ENCODE peak calls at places on chromosome 7, in seven cellular contexts. G is AG10803; Z is GM06990; D is germinal center; A is activated effector memory CD4-positive, alpha-beta T cell treated with Interleukin-2 at 50 U/mL for 16 hours; B is amygdala; X is ELR. L is an unnamed sample.

GRCh38 chr7:122289426-122289825 is 15.1 kb downstream of the FEZF1 start:
- DNase-seq in G (no peak), Z (no peak), D (no peak), A (no peak), B (no peak), X (no peak), L (no peak)

GRCh38 chr7:111107989-111108388 is 17.1 kb downstream of the LRRN3 start:
- DNase-seq in G (no peak), Z (no peak), D (no peak), A (no peak), B (no peak), X (no peak), L (no peak)

GRCh38 chr7:17403996-17404395 is 105.5 kb downstream of the AHR start:
- DNase-seq in G (no peak), Z (no peak), D (no peak), A (no peak), B (no peak), X (no peak), L (no peak)

GRCh38 chr7:42946616-42946928 is 14.4 kb downstream of the MRPL32 start:
- DNase-seq in G (peak; percentile 11), Z (no peak), D (no peak), A (no peak), B (no peak), X (no peak), L (no peak)

GRCh38 chr7:100705341-100705752 is 574 bp upstream of the POP7 start:
- DNase-seq in G (peak; percentile 58), Z (peak; percentile 90), D (peak; percentile 85), A (peak; percentile 63), B (peak; percentile 52), X (peak; percentile 70), L (peak; percentile 84)

GRCh38 chr7:70097639-70098038 is 499.4 kb downstream of the AUTS2 start:
- DNase-seq in G (no peak), Z (no peak), D (no peak), A (no peak), B (no peak), X (no peak), L (no peak)

GRCh38 chr7:14016950-14017349 is 27.5 kb upstream of the ETV1 start:
- DNase-seq in G (peak; percentile 12), Z (no peak), D (no peak), A (no peak), B (no peak), X (peak; percentile 17), L (no peak)

GRCh38 chr7:154743211-154743610 is 259.7 kb downstream of the PAXIP1 start:
- DNase-seq in G (no peak), Z (no peak), D (no peak), A (no peak), B (no peak), X (no peak), L (no peak)

GRCh38 chr7:136741941-136742340 is 126.5 kb upstream of the CHRM2 start:
- DNase-seq in G (no peak), Z (no peak), D (no peak), A (no peak), B (no peak), X (peak; percentile 1), L (no peak)

GRCh38 chr7:106883627-106884026 is 18.5 kb downstream of the PIK3CG start:
- DNase-seq in G (no peak), Z (peak; percentile 58), D (peak; percentile 62), A (no peak), B (no peak), X (no peak), L (no peak)